ENCODE peak calls at places on chromosomes 4 and X, in eight cellular contexts. One of them, this sample, is unnamed.

GRCh38 chrX:48937065-48937907 is 18.5 kb upstream of the PIM2 start:
- DNase-seq in NCI-H2107: no peak
- DNase-seq in WTC11: peak
- DNase-seq in T follicular helper cell: peak
- DNase-seq in adipocyte: no peak
- DNase-seq in HTR-8/SVneo: no peak
- DNase-seq in stimulated activated CD8-positive, alpha-beta memory T cell treated with anti-CD3 and anti-CD28 coated beads, Interleukin-2, amount 100 ng/mL, for 1 hour: peak
- DNase-seq in activated CD8-positive, alpha-beta T cell treated with anti-CD3 and anti-CD28 coated beads, Interleukin-2, amount 10 ng/mL, durations not matched to agents 7 days and 5 days: peak
- DNase-seq in this sample: peak

GRCh38 chrX:30570505-30570904 is 7.1 kb downstream of the TASL start:
- DNase-seq in NCI-H2107: no peak
- DNase-seq in WTC11: no peak
- DNase-seq in T follicular helper cell: no peak
- DNase-seq in adipocyte: peak
- DNase-seq in HTR-8/SVneo: peak
- DNase-seq in stimulated activated CD8-positive, alpha-beta memory T cell treated with anti-CD3 and anti-CD28 coated beads, Interleukin-2, amount 100 ng/mL, for 1 hour: no peak
- DNase-seq in activated CD8-positive, alpha-beta T cell treated with anti-CD3 and anti-CD28 coated beads, Interleukin-2, amount 10 ng/mL, durations not matched to agents 7 days and 5 days: no peak
- DNase-seq in this sample: no peak

GRCh38 chr4:39032218-39033085 is at the start of gene TMEM156:
- DNase-seq in NCI-H2107: no peak
- DNase-seq in WTC11: no peak
- DNase-seq in T follicular helper cell: no peak
- DNase-seq in adipocyte: no peak
- DNase-seq in HTR-8/SVneo: no peak
- DNase-seq in stimulated activated CD8-positive, alpha-beta memory T cell treated with anti-CD3 and anti-CD28 coated beads, Interleukin-2, amount 100 ng/mL, for 1 hour: no peak
- DNase-seq in activated CD8-positive, alpha-beta T cell treated with anti-CD3 and anti-CD28 coated beads, Interleukin-2, amount 10 ng/mL, durations not matched to agents 7 days and 5 days: peak
- DNase-seq in this sample: no peak

GRCh38 chrX:45445745-45446412 is 245.2 kb upstream of the DIPK2B start:
- DNase-seq in NCI-H2107: no peak
- DNase-seq in WTC11: no peak
- DNase-seq in T follicular helper cell: no peak
- DNase-seq in adipocyte: peak
- DNase-seq in HTR-8/SVneo: peak
- DNase-seq in stimulated activated CD8-positive, alpha-beta memory T cell treated with anti-CD3 and anti-CD28 coated beads, Interleukin-2, amount 100 ng/mL, for 1 hour: no peak
- DNase-seq in activated CD8-positive, alpha-beta T cell treated with anti-CD3 and anti-CD28 coated beads, Interleukin-2, amount 10 ng/mL, durations not matched to agents 7 days and 5 days: no peak
- DNase-seq in this sample: no peak

GRCh38 chrX:84186603-84187358 is 1.2 kb downstream of the RPS6KA6 start:
- DNase-seq in NCI-H2107: no peak
- DNase-seq in WTC11: peak
- DNase-seq in T follicular helper cell: no peak
- DNase-seq in adipocyte: no peak
- DNase-seq in HTR-8/SVneo: no peak
- DNase-seq in stimulated activated CD8-positive, alpha-beta memory T cell treated with anti-CD3 and anti-CD28 coated beads, Interleukin-2, amount 100 ng/mL, for 1 hour: no peak
- DNase-seq in activated CD8-positive, alpha-beta T cell treated with anti-CD3 and anti-CD28 coated beads, Interleukin-2, amount 10 ng/mL, durations not matched to agents 7 days and 5 days: peak
- DNase-seq in this sample: no peak

GRCh38 chr4:181138116-181138515 is 1105.1 kb upstream of the TENM3 start:
- DNase-seq in NCI-H2107: no peak
- DNase-seq in WTC11: no peak
- DNase-seq in T follicular helper cell: no peak
- DNase-seq in adipocyte: no peak
- DNase-seq in HTR-8/SVneo: no peak
- DNase-seq in stimulated activated CD8-positive, alpha-beta memory T cell treated with anti-CD3 and anti-CD28 coated beads, Interleukin-2, amount 100 ng/mL, for 1 hour: no peak
- DNase-seq in activated CD8-positive, alpha-beta T cell treated with anti-CD3 and anti-CD28 coated beads, Interleukin-2, amount 10 ng/mL, durations not matched to agents 7 days and 5 days: no peak
- DNase-seq in this sample: no peak

GRCh38 chr4:7655549-7656243 is 221.0 kb upstream of the PSAPL1 start:
- DNase-seq in NCI-H2107: no peak
- DNase-seq in WTC11: no peak
- DNase-seq in T follicular helper cell: no peak
- DNase-seq in adipocyte: no peak
- DNase-seq in HTR-8/SVneo: peak
- DNase-seq in stimulated activated CD8-positive, alpha-beta memory T cell treated with anti-CD3 and anti-CD28 coated beads, Interleukin-2, amount 100 ng/mL, for 1 hour: no peak
- DNase-seq in activated CD8-positive, alpha-beta T cell treated with anti-CD3 and anti-CD28 coated beads, Interleukin-2, amount 10 ng/mL, durations not matched to agents 7 days and 5 days: no peak
- DNase-seq in this sample: no peak

GRCh38 chrX:119062750-119063374 is 9.9 kb upstream of the CT47C1 start:
- DNase-seq in NCI-H2107: peak
- DNase-seq in WTC11: no peak
- DNase-seq in T follicular helper cell: no peak
- DNase-seq in adipocyte: no peak
- DNase-seq in HTR-8/SVneo: peak
- DNase-seq in stimulated activated CD8-positive, alpha-beta memory T cell treated with anti-CD3 and anti-CD28 coated beads, Interleukin-2, amount 100 ng/mL, for 1 hour: no peak
- DNase-seq in activated CD8-positive, alpha-beta T cell treated with anti-CD3 and anti-CD28 coated beads, Interleukin-2, amount 10 ng/mL, durations not matched to agents 7 days and 5 days: no peak
- DNase-seq in this sample: no peak

GRCh38 chr4:94112644-94113043 is 95.0 kb upstream of the SMARCAD1 start:
- DNase-seq in NCI-H2107: no peak
- DNase-seq in WTC11: no peak
- DNase-seq in T follicular helper cell: no peak
- DNase-seq in adipocyte: no peak
- DNase-seq in HTR-8/SVneo: no peak
- DNase-seq in stimulated activated CD8-positive, alpha-beta memory T cell treated with anti-CD3 and anti-CD28 coated beads, Interleukin-2, amount 100 ng/mL, for 1 hour: no peak
- DNase-seq in activated CD8-positive, alpha-beta T cell treated with anti-CD3 and anti-CD28 coated beads, Interleukin-2, amount 10 ng/mL, durations not matched to agents 7 days and 5 days: no peak
- DNase-seq in this sample: no peak

GRCh38 chr4:38782452-38783108 is at the start of gene TLR10:
- DNase-seq in NCI-H2107: peak
- DNase-seq in WTC11: peak
- DNase-seq in T follicular helper cell: no peak
- DNase-seq in adipocyte: peak
- DNase-seq in HTR-8/SVneo: peak
- DNase-seq in stimulated activated CD8-positive, alpha-beta memory T cell treated with anti-CD3 and anti-CD28 coated beads, Interleukin-2, amount 100 ng/mL, for 1 hour: no peak
- DNase-seq in activated CD8-positive, alpha-beta T cell treated with anti-CD3 and anti-CD28 coated beads, Interleukin-2, amount 10 ng/mL, durations not matched to agents 7 days and 5 days: peak
- DNase-seq in this sample: no peak

GRCh38 chrX:119402588-119402987 is 3.5 kb downstream of the SLC25A43 start:
- DNase-seq in NCI-H2107: no peak
- DNase-seq in WTC11: no peak
- DNase-seq in T follicular helper cell: no peak
- DNase-seq in adipocyte: no peak
- DNase-seq in HTR-8/SVneo: no peak
- DNase-seq in stimulated activated CD8-positive, alpha-beta memory T cell treated with anti-CD3 and anti-CD28 coated beads, Interleukin-2, amount 100 ng/mL, for 1 hour: no peak
- DNase-seq in activated CD8-positive, alpha-beta T cell treated with anti-CD3 and anti-CD28 coated beads, Interleukin-2, amount 10 ng/mL, durations not matched to agents 7 days and 5 days: no peak
- DNase-seq in this sample: no peak

GRCh38 chr4:78481180-78481579 is 70.4 kb upstream of the ANXA3 start:
- DNase-seq in NCI-H2107: no peak
- DNase-seq in WTC11: no peak
- DNase-seq in T follicular helper cell: no peak
- DNase-seq in adipocyte: peak
- DNase-seq in HTR-8/SVneo: no peak
- DNase-seq in stimulated activated CD8-positive, alpha-beta memory T cell treated with anti-CD3 and anti-CD28 coated beads, Interleukin-2, amount 100 ng/mL, for 1 hour: no peak
- DNase-seq in activated CD8-positive, alpha-beta T cell treated with anti-CD3 and anti-CD28 coated beads, Interleukin-2, amount 10 ng/mL, durations not matched to agents 7 days and 5 days: no peak
- DNase-seq in this sample: no peak

This sample was measured in activated CD4-positive, CD25-positive, alpha-beta regulatory T cell treated with anti-CD3 and anti-CD28 coated beads, Interleukin-2, amount 50 U/mL, for 16 hours.